ENCODE peak calls at places on chromosomes 2 and 18, in seven cellular contexts. G is upper lobe of left lung, M is breast epithelium, T is heart left ventricle, C is K562, L is HCT116, J is esophagus squamous epithelium. V is an unnamed sample.

GRCh38 chr2:217918220-217919024 is 84.4 kb downstream of the TNS1 start:
- DNase-seq in G (no peak), M (no peak), T (peak; percentile 78), C (peak; percentile 33), L (no peak), J (no peak), V (no peak)

GRCh38 chr18:49123431-49123830 is 172.7 kb upstream of the SMAD7 start:
- DNase-seq in G (no peak), M (no peak), T (no peak), C (no peak), L (no peak), J (no peak), V (no peak)

GRCh38 chr2:38274286-38275276 is 102.5 kb downstream of the ATL2 start:
- DNase-seq in G (peak; percentile 44), M (no peak), T (no peak), C (peak; percentile 60), L (peak; percentile 79), J (no peak), V (no peak)

GRCh38 chr18:48781041-48781989 is 169.4 kb downstream of the SMAD7 start:
- DNase-seq in G (peak; percentile 80), M (no peak), T (peak; percentile 98), C (peak; percentile 95), L (no peak), J (no peak), V (peak; percentile 68)

GRCh38 chr2:200040251-200040650 is 84.9 kb downstream of the MAIP1 start:
- DNase-seq in G (no peak), M (no peak), T (no peak), C (no peak), L (no peak), J (no peak), V (no peak)

GRCh38 chr2:94982661-94983060 is 42.8 kb upstream of the MAL start:
- DNase-seq in G (no peak), M (no peak), T (no peak), C (no peak), L (no peak), J (no peak), V (no peak)

GRCh38 chr2:183186296-183186695 is 62.1 kb downstream of the NUP35 start:
- DNase-seq in G (no peak), M (no peak), T (no peak), C (no peak), L (no peak), J (no peak), V (no peak)

GRCh38 chr2:232321817-232322559 is 56.6 kb upstream of the ALPP start:
- DNase-seq in G (peak; percentile 19), M (peak; percentile 39), T (no peak), C (no peak), L (no peak), J (no peak), V (no peak)

GRCh38 chr2:239259173-239259572 is 141.6 kb downstream of the HDAC4 start:
- DNase-seq in G (no peak), M (no peak), T (no peak), C (no peak), L (no peak), J (no peak), V (no peak)

GRCh38 chr2:233116946-233117345 is 56.8 kb downstream of the INPP5D start:
- DNase-seq in G (peak; percentile 54), M (no peak), T (no peak), C (no peak), L (no peak), J (no peak), V (no peak)

GRCh38 chr2:205563646-205564045 is 118.7 kb upstream of the NRP2 start:
- DNase-seq in G (peak; percentile 32), M (no peak), T (no peak), C (peak; percentile 31), L (peak; percentile 4), J (no peak), V (no peak)

GRCh38 chr2:217851191-217852020 is 151.4 kb downstream of the TNS1 start:
- DNase-seq in G (no peak), M (no peak), T (peak; percentile 60), C (no peak), L (no peak), J (no peak), V (peak; percentile 62)

GRCh38 chr2:158893057-158893456 is 75.4 kb upstream of the TANC1 start:
- DNase-seq in G (no peak), M (peak; percentile 53), T (no peak), C (no peak), L (no peak), J (no peak), V (no peak)

GRCh38 chr2:237677951-237678481 is 50.6 kb downstream of the LRRFIP1 start:
- DNase-seq in G (peak; percentile 73), M (no peak), T (no peak), C (no peak), L (no peak), J (no peak), V (no peak)

GRCh38 chr2:207473866-207474251 is 55.9 kb upstream of the CREB1 start:
- DNase-seq in G (no peak), M (no peak), T (no peak), C (no peak), L (no peak), J (no peak), V (no peak)

GRCh38 chr2:43225093-43225787 is 1.2 kb downstream of the ZFP36L2 start:
- DNase-seq in G (peak; percentile 63), M (peak; percentile 59), T (no peak), C (peak; percentile 42), L (no peak), J (no peak), V (peak; percentile 65)

GRCh38 chr2:43402452-43402937 is 176.1 kb upstream of the ZFP36L2 start:
- DNase-seq in G (no peak), M (no peak), T (no peak), C (no peak), L (no peak), J (no peak), V (peak; percentile 73)

GRCh38 chr18:48824231-48824970 is 126.4 kb downstream of the SMAD7 start:
- DNase-seq in G (peak; percentile 10), M (peak; percentile 15), T (peak; percentile 5), C (no peak), L (no peak), J (no peak), V (no peak)

GRCh38 chr2:233147829-233148167 is 87.7 kb downstream of the INPP5D start:
- DNase-seq in G (no peak), M (no peak), T (no peak), C (no peak), L (no peak), J (no peak), V (no peak)

GRCh38 chr2:186848873-186849578 is at the start of gene ZSWIM2:
- DNase-seq in G (peak; percentile 25), M (no peak), T (peak; percentile 53), C (no peak), L (no peak), J (no peak), V (peak; percentile 46)

DNA sequence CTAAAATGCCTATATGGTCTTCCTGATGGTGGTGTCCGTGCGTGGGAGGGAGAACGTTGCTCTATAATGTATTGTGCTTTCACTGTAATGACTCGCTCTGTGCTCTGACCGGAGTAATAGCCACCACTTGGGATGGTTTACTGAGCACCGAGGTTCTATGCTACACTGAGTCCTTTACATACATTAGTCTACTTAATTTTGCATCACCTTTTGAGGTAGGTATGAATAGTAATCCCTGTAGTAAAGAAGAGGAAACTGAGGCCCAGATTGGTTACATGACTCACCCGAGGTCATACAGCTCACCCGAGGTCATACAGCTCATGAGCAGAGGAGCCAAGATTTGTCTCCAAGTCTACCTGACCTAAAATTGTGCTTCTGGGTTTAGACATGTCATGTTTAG is 79.5 kb downstream of the ARMC9 start:
- DNase-seq in G (no peak), M (no peak), T (no peak), C (no peak), L (no peak), J (no peak), V (no peak)
- H3K4me1 ChIP-seq in G (no peaks in the 10 kb centered on the region), M (no peaks in the 10 kb centered on the region), T (no peaks in the 10 kb centered on the region), C (no peaks in the 10 kb centered on the region), L (no peaks in the 10 kb centered on the region), J (no peaks in the 10 kb centered on the region), V (no peaks in the 10 kb centered on the region)

GRCh38 chr2:42100696-42101585 is 53.1 kb downstream of the PKDCC start:
- DNase-seq in G (peak; percentile 77), M (peak; percentile 60), T (peak; percentile 72), C (no peak), L (no peak), J (no peak), V (peak; percentile 57)
- TF ChIP-seq POLR2A in G (peak; percentile 62), M (no peak), T (no peak), C (no peak), L (no peak), J (no peak), V (no peak)

DNA sequence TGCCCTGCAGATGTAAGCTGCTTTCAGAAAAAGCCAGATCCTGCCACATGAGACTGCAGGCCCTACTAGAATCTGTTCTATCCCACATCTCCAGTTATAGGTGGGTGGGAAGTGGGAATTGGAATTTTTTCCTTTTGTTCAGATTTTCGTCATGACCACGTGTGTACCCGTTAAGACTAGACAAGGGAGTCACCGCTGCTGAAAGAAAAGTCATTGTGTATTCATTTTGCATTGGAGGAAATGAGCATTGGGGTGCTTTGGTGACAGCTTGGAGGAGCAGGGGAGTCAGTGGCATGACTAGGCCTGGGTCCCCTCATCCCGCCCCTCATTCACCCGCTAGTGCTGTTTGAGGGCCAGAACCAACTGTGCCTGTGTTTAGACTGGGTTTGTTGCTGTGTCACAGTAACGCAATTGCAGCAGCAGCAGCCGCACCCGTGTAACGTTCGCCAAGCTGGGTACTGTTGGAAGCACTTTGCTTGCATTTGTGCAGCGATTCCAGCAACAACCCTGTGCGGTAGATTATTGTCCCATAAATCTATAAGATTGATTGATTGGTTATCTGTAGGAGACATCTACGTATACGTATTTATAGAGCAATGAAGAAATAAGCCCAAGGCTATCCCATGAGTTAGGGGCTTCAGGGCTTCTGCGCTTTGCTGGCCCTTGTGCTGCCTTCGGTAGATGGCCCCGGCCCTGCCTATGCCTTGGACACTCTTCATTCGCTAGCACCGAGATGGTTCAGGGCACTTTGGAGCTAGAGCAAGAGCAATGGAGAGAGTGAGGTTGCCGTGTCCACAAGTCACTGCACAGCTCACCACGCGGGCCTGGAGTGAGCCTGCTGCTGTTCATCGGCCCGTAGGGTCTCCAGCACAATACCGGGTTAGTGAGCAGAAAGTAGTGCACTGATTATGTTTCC is 194.9 kb downstream of the AGAP1 start:
- DNase-seq in G (no peak), M (no peak), T (peak; percentile 14), C (no peak), L (no peak), J (no peak), V (no peak)
- H3K36me3 ChIP-seq in G (no peaks in the 10 kb centered on the region), M (no peaks in the 10 kb centered on the region), T (no peaks in the 10 kb centered on the region), C (no peaks in the 10 kb centered on the region), L (no peaks in the 10 kb centered on the region), J (no peaks in the 10 kb centered on the region), V (no peaks in the 10 kb centered on the region)

GRCh38 chr18:12239426-12239825 is 14.7 kb upstream of the CIDEA start:
- DNase-seq in G (no peak), M (no peak), T (no peak), C (no peak), L (no peak), J (no peak), V (no peak)

GRCh38 chr18:12238861-12239260 is 15.3 kb upstream of the CIDEA start:
- DNase-seq in G (no peak), M (no peak), T (no peak), C (no peak), L (no peak), J (no peak), V (no peak)

GRCh38 chr18:12245793-12246135 is 8.4 kb upstream of the CIDEA start:
- DNase-seq in G (no peak), M (no peak), T (no peak), C (no peak), L (no peak), J (no peak), V (no peak)

GRCh38 chr18:12246849-12247808 is 7.0 kb upstream of the CIDEA start:
- DNase-seq in G (no peak), M (no peak), T (no peak), C (peak; percentile 71), L (no peak), J (no peak), V (no peak)

GRCh38 chr18:12242658-12243260 is 11.4 kb upstream of the CIDEA start:
- DNase-seq in G (no peak), M (no peak), T (no peak), C (no peak), L (no peak), J (no peak), V (no peak)
- H3K4me1 ChIP-seq in G (no peaks in the 10 kb centered on the region), M (no peaks in the 10 kb centered on the region), T (no peaks in the 10 kb centered on the region), C (peaks cover 10% of the 10 kb centered on the region), L (no peaks in the 10 kb centered on the region), J (no peaks in the 10 kb centered on the region), V (no peaks in the 10 kb centered on the region)